ENCODE peak calls at places on chromosome 17, in four cellular contexts. F, P, E and T are unnamed samples.

GRCh38 chr17:80089762-80090161 is 11.6 kb upstream of the GAA start:
- DNase-seq in E (no peak), F (no peak), P (no peak), T (no peak)

GRCh38 chr17:17382901-17383300 is 79.7 kb downstream of the NT5M start:
- DNase-seq in P (no peak), E (no peak), F (no peak), T (no peak)

GRCh38 chr17:16352838-16353701 is at the start of gene CENPV:
- DNase-seq in E (peak), F (peak), P (peak), T (no peak)

GRCh38 chr17:32854177-32854576 is 22.7 kb downstream of the MYO1D start:
- DNase-seq in P (no peak), E (no peak), F (no peak), T (no peak)

GRCh38 chr17:57542518-57542917 is 202.6 kb downstream of the CCDC182 start:
- DNase-seq in F (no peak), E (no peak), P (no peak), T (no peak)

GRCh38 chr17:34195987-34196386 is 59.1 kb upstream of the CCL2 start:
- DNase-seq in P (peak), F (no peak), E (no peak), T (no peak)

GRCh38 chr17:39769974-39770587 is 32.3 kb downstream of the GRB7 start:
- DNase-seq in E (no peak), P (peak), F (no peak), T (no peak)

GRCh38 chr17:80220709-80221215 is 535 bp downstream of the SLC26A11 start:
- DNase-seq in F (peak), E (peak), P (no peak), T (no peak)

GRCh38 chr17:69523252-69523861 is 108.9 kb downstream of the MAP2K6 start:
- DNase-seq in E (peak), P (peak), F (no peak), T (no peak)

GRCh38 chr17:9959377-9959981 is 54.4 kb upstream of the RCVRN start:
- DNase-seq in E (peak), F (peak), P (peak), T (no peak)

GRCh38 chr17:21039839-21040575 is 2.8 kb downstream of the USP22 start:
- DNase-seq in P (peak), F (peak), E (peak), T (no peak)

GRCh38 chr17:42895185-42895555 is 5.4 kb upstream of the G6PC1 start:
- DNase-seq in E (peak), F (peak), P (peak), T (peak)

GRCh38 chr17:34412965-34413441 is 50.0 kb upstream of the CCL1 start:
- DNase-seq in E (no peak), P (peak), F (no peak), T (peak)

GRCh38 chr17:80962356-80963329 is 29.0 kb upstream of the CHMP6 start:
- DNase-seq in P (no peak), E (no peak), F (no peak), T (no peak)

GRCh38 chr17:6548578-6549330 is 7.6 kb downstream of the PITPNM3 start:
- DNase-seq in E (no peak), F (no peak), P (no peak), T (no peak)

DNA sequence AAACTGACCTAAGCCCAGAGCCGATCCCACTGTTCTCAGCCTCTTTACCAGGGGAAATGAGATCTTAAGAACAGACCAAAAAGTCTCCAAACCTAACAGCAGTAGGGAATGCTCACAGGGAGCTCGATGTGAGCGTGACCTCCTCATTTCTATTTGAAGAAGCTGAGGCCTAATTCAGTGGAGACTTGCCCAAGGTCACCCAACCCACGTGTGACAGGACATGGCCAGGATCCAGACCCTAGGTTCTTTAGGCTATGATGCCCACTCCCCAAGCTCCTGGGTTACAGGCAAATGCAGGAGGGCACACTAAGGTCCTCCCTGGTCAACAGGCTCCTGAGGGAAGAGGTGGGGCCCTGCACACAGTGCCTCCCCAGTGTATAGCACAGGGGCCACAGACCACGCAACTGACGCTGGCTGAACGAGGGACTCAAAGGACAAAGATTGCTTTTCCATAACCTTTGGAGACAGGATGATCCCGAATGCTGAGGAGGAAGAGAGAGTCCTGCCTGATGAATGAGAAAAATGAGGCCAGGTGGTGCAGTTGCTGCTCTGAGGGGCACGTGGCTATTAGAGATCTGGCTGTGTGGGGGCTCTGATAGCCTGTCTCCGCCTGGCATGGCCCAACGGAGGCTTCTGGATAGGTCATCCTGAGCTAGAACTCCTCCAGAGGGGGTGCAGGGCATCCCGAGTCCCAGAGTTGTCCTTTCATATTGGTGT is 24.0 kb downstream of the MAP3K14 start:
- DNase-seq in P (no peak), E (no peak), F (peak), T (no peak)
- H3K4me3 ChIP-seq in P (no peak), E (peak), F (no peak), T (no peak)

DNA sequence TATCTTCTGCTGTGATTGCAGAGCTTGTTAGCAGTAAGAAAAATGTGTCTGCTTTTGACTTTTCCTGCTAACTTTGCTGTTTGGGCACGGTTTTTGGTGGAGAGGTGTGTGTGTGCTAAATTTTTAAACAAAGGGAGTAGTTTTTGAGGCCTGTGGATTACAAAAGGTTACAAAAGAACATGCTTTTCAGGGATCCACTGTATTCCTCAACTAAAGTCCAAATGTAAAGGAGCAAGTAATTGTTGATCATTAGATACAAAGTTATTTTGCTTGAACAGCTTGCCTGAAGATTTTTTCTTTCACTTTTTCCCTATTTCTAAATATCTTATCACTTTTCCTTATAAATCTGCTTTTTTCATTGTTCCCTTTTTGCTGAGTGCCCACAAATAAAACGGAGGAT is 2.0 kb downstream of the KPNB1 start:
- DNase-seq in P (no peak), F (no peak), E (no peak), T (no peak)
- H3K4me3 ChIP-seq in P (no peak), F (no peak), E (peak), T (no peak)

GRCh38 chr17:29007456-29008455 is 1.9 kb upstream of the SEZ6 start:
- DNase-seq in E (peak), P (peak), F (no peak), T (no peak)

GRCh38 chr17:29008591-29008990 is 2.8 kb upstream of the SEZ6 start:
- DNase-seq in F (no peak), P (no peak), E (no peak), T (no peak)

GRCh38 chr17:29004081-29004692 is 1.6 kb downstream of the SEZ6 start:
- DNase-seq in F (no peak), E (no peak), P (peak), T (no peak)

GRCh38 chr17:29005562-29005887 is 308 bp downstream of the SEZ6 start:
- DNase-seq in F (no peak), E (no peak), P (no peak), T (no peak)

GRCh38 chr17:29005936-29006438 is at the start of gene SEZ6:
- DNase-seq in F (peak), E (peak), P (peak), T (peak)
- H3K4me3 ChIP-seq in F (no peak), E (peak), P (no peak), T (no peak)

GRCh38 chr17:59435238-59435637 is 103.8 kb downstream of the YPEL2 start:
- DNase-seq in F (no peak), P (peak), E (no peak), T (peak)
- H3K4me3 ChIP-seq in F (no peak), P (no peak), E (peak), T (no peak)

GRCh38 chr17:50147841-50148225 is 2.6 kb downstream of the PPP1R9B start:
- DNase-seq in F (no peak), P (no peak), E (no peak), T (no peak)

GRCh38 chr17:50145532-50146229 is 4.8 kb downstream of the PPP1R9B start:
- DNase-seq in E (no peak), F (no peak), P (no peak), T (no peak)

GRCh38 chr17:50144845-50145531 is 5.5 kb downstream of the PPP1R9B start:
- DNase-seq in P (no peak), F (no peak), E (no peak), T (no peak)

GRCh38 chr17:50146927-50147640 is 3.4 kb downstream of the PPP1R9B start:
- DNase-seq in E (no peak), P (no peak), F (no peak), T (no peak)

GRCh38 chr17:50146230-50146926 is 4.1 kb downstream of the PPP1R9B start:
- DNase-seq in P (no peak), F (no peak), E (no peak), T (no peak)
- H3K4me3 ChIP-seq in P (peak), F (no peak), E (no peak), T (peak)

GRCh38 chr17:48441231-48441711 is 11.3 kb upstream of the SKAP1 start:
- DNase-seq in P (no peak), F (no peak), E (no peak), T (no peak)
- H3K4me3 ChIP-seq in P (no peak), F (no peak), E (no peak), T (no peak)

DNA sequence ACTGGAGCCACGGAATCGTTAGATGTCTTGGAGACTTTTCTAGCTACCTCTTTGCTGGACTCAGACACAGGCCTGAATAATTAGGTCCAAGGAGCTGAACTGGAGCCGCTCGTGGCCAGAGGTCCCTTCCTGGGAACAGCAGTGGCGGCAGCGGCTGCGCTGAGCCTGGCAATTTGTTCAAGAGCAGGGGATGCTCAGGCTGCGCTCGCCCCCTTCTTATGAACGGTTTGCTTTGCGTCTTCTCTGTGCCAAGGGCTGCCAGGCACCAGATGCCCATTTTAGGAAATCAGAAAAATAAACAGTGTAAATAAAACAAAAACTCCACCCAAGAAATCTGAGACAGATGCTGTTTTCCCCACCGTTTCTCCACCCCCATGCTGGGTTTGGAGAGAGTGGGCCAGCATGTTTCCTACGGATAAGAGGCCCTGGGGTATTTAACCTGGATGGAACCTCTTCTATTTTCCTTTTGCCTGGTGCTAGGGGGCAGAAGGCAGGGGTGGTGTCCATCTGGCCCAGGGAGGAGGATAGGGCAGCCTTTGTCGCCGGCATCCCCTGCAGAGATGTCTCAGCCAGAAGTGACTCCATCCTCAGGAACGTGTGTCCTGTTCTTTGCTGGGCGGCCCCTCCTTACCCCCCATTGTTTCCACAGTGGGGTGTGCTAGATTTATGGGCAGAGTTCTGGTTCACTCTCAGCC is 163.4 kb downstream of the SEC14L1 start:
- DNase-seq in E (no peak), F (no peak), P (no peak), T (no peak)
- H3K4me3 ChIP-seq in E (no peak), F (no peak), P (no peak), T (no peak)

GRCh38 chr17:7977039-7977438 is 25.4 kb upstream of the GUCY2D start:
- DNase-seq in F (no peak), E (no peak), P (no peak), T (no peak)
- H3K4me3 ChIP-seq in F (no peak), E (no peak), P (no peak), T (no peak)